ENCODE peak calls at places on chromosome 3, in seven cellular contexts. E, R, G, M, N, L and D are unnamed samples.

GRCh38 chr3:110414851-110415250 is 656.8 kb upstream of the NECTIN3 start:
- DNase-seq in E (no peak), N (no peak), G (no peak), M (peak; percentile 87), L (peak; percentile 79), R (no peak), D (no peak)

GRCh38 chr3:69032137-69032536 is 18.7 kb upstream of the EOGT start:
- DNase-seq in R (no peak), N (no peak), E (no peak), M (no peak), G (no peak), L (peak; percentile 39), D (no peak)

GRCh38 chr3:189999718-190000117 is 121.0 kb downstream of the P3H2 start:
- DNase-seq in G (no peak), R (no peak), E (no peak), M (peak; percentile 33), L (no peak), N (no peak), D (no peak)

GRCh38 chr3:124453221-124453620 is 277.0 kb upstream of the UMPS start:
- DNase-seq in G (no peak), N (no peak), M (no peak), L (no peak), E (no peak), R (no peak), D (no peak)

GRCh38 chr3:66053009-66053782 is 14.5 kb upstream of the MAGI1 start:
- DNase-seq in N (no peak), E (peak; percentile 50), L (peak; percentile 81), G (peak; percentile 49), M (no peak), R (no peak), D (no peak)

GRCh38 chr3:130894873-130895330 is 1.0 kb downstream of the ATP2C1 start:
- DNase-seq in M (no peak), G (no peak), N (no peak), L (peak; percentile 35), R (no peak), E (no peak), D (no peak)

GRCh38 chr3:127103116-127103515 is 89.8 kb upstream of the PRR23E start:
- DNase-seq in L (no peak), M (no peak), R (no peak), G (no peak), N (no peak), E (no peak), D (no peak)

GRCh38 chr3:126266291-126266840 is 86.0 kb upstream of the ALDH1L1 start:
- DNase-seq in L (no peak), E (no peak), G (peak; percentile 71), N (no peak), R (peak; percentile 66), M (no peak), D (no peak)

GRCh38 chr3:157543491-157544035 is 40.3 kb upstream of the VEPH1 start:
- DNase-seq in N (no peak), G (no peak), E (no peak), M (no peak), R (no peak), L (no peak), D (no peak)

GRCh38 chr3:158789592-158789991 is 12.3 kb upstream of the MFSD1 start:
- DNase-seq in R (no peak), E (no peak), L (peak; percentile 82), M (peak; percentile 52), G (no peak), N (peak; percentile 7), D (no peak)

GRCh38 chr3:189249987-189250386 is 78.2 kb downstream of the TPRG1 start:
- DNase-seq in R (no peak), G (no peak), E (no peak), L (no peak), M (no peak), N (no peak), D (no peak)

GRCh38 chr3:37601832-37602231 is 259.8 kb upstream of the CTDSPL start:
- DNase-seq in G (no peak), N (no peak), E (no peak), M (no peak), L (no peak), R (no peak), D (no peak)

GRCh38 chr3:62615258-62615840 is 242.0 kb upstream of the FEZF2 start:
- DNase-seq in G (no peak), E (no peak), N (no peak), L (no peak), M (peak; percentile 84), R (no peak), D (no peak)

DNA sequence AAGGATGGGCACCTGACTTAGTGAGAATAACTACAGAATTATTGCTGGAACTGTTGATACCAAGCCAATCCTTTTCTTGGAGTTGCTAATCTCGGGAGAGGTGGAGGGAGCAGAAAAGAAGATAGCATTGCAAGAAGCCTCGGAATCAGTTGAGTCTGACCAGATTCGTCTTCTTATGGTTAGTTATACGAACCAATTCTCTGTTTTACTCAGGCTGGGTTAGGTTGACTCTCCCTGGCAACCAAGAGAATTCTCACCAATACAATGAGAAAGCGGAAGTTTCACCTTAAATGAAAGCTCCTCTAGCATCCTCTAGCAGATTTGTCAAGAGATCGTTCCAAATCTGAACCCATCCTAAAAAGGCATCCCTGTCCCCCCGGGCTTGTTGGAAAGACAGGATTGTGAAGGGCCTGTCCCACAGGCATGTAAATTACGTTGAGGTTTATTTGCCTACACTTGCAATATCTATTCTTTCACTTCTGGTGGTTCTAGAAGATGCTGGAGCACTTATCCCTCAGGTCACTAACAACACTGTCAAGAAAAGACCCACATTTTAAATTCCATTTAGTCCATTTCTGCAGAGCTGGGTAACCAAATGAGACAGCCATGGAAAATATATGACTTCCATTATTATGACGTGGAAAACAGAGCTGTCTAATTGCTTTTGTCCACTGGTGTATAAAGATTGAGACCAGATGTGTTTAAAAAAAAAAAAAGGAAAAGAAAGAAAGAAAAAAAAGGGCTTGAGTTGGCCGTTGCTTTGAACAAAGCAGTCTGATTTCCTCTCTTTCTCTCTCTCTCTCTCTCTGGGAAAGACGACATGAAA is 43.3 kb upstream of the UBE2E1 start:
- DNase-seq in L (no peak), M (no peak), R (no peak), E (no peak), G (no peak), N (no peak), D (no peak)
- H3K4me3 ChIP-seq in L (peak overlapping the region; percentile 34), M (no peak overlapping the region), R (peak overlapping the region; percentile 58), E (peak overlapping the region; percentile 30), G (peak overlapping the region; percentile 44), N (no peak overlapping the region), D (peak overlapping the region; percentile 9)

DNA sequence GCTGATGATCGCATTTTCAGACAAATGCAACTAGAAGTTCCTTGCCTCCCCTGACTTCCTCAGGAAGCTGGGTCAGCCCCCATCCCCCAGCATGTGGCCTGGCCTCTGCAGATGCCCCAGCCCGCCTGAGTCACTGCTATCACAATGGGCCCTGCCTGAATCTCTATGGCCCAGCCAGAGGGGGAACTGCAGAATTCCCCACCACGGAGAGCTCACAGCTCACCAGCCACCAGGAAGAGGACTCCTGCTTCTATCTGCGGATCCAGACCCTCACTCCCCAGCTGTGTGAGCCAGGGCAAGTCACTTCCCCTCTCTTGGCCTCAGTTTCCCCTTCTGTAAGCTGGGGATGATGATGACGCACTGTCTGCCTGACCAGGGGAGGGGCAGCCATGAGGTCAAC is 6.9 kb downstream of the PLXND1 start:
- DNase-seq in E (peak; percentile 86), G (peak; percentile 84), R (no peak), L (peak; percentile 69), N (no peak), M (no peak), D (no peak)
- H3K4me3 ChIP-seq in E (peak overlapping the region; percentile 10), G (no peak overlapping the region), R (peak overlapping the region; percentile 5), L (no peak overlapping the region), N (no peak overlapping the region), M (no peak overlapping the region), D (no peak overlapping the region)

GRCh38 chr3:186207515-186207914 is 98.6 kb upstream of the ETV5 start:
- DNase-seq in R (no peak), E (no peak), M (peak; percentile 8), G (no peak), L (no peak), N (no peak), D (no peak)
- H3K4me3 ChIP-seq in R (no peak overlapping the region), E (no peak overlapping the region), M (no peak overlapping the region), G (no peak overlapping the region), L (no peak overlapping the region), N (no peak overlapping the region), D (no peak overlapping the region)

GRCh38 chr3:142566096-142566495 is 12.4 kb downstream of the ATR start:
- DNase-seq in G (no peak), E (no peak), N (no peak), M (no peak), R (peak; percentile 35), L (no peak), D (no peak)
- H3K4me3 ChIP-seq in G (no peak overlapping the region), E (no peak overlapping the region), N (no peak overlapping the region), M (no peak overlapping the region), R (peak overlapping the region; percentile 7), L (no peak overlapping the region), D (no peak overlapping the region)

DNA sequence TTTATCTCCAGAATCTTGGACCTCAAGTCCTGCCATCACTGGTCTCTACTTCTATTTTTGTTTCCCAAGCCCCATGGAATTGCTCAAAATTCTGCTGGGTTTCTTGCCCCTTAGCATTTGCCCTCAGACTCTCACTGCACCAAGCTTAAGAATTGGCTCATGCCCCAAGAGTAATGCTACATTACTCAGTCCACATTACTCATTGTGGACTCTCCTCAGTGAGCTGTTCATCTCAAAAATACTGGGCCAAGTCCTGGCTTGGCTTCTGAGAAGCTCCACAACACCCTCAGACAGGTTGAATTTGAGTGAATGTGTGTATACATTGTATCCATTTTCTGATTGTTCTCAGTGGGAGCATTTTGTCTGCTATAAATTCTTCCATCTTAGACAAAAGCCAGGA is 364.4 kb upstream of the ARHGEF26 start:
- DNase-seq in N (no peak), G (no peak), M (peak; percentile 82), R (no peak), L (peak; percentile 64), E (no peak), D (no peak)
- H3K4me3 ChIP-seq in N (no peak overlapping the region), G (no peak overlapping the region), M (no peak overlapping the region), R (no peak overlapping the region), L (no peak overlapping the region), E (no peak overlapping the region), D (no peak overlapping the region)

GRCh38 chr3:101942356-101942755 is 93.0 kb downstream of the NFKBIZ start:
- DNase-seq in G (no peak), N (no peak), E (no peak), M (no peak), R (no peak), L (no peak), D (no peak)
- H3K4me3 ChIP-seq in G (no peak overlapping the region), N (no peak overlapping the region), E (no peak overlapping the region), M (no peak overlapping the region), R (no peak overlapping the region), L (no peak overlapping the region), D (no peak overlapping the region)

DNA sequence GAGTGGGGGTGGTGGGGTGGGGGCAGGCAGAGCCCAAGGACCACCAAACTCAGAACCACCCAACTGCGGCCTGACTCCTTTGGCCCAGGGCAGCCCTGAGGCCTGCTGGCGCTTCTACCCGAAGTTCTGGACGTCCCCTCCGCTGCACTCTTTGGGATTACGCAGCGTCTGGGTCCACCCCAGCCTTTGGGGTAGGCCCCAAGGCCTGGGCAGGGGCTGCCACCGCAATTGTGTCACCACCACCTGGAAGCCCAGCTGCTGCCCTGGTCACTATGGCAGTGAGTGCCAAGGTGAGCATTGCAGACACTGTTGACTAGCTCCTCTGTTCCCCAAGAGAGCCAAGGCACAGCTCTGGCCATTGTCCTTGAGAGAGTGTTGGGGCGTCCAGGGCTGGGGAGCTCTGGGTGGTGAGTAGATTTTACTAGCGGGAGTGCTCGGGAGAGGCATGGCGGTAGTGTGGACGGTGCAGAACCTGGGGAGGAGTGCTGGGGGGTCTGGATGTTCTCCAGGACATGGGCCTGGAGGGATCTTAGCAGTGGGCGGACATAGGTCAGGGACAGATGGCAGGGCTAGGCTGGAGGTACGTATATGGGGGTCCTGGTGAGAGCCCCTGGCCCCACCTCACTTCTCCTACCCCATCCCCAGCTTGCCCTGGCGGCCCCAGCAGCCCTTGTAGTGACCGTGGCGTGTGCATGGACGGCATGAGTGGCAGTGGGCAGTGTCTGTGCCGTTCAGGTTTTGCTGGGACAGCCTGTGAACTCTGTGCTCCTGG is 12.8 kb downstream of the NT5DC2 start:
- DNase-seq in N (no peak), E (peak; percentile 36), M (no peak), R (no peak), G (peak; percentile 17), L (no peak), D (no peak)
- H3K4me3 ChIP-seq in N (no peak overlapping the region), E (no peak overlapping the region), M (no peak overlapping the region), R (no peak overlapping the region), G (no peak overlapping the region), L (no peak overlapping the region), D (no peak overlapping the region)